ENCODE peak calls at places on chromosome 2, in ten cellular contexts. G, X, H, R, J, W, V, D, B and M are unnamed samples.
A peak's percentile ranks its signal among the peaks of the same experiment; 100 is the strongest.

GRCh38 chr2:233353101-233353768 is 1.1 kb upstream of the DGKD start:
- DNase-seq in D (no peak), X (no peak), V (no peak), H (no peak), J (no peak), W (no peak), B (no peak), R (no peak), G (no peak), M (no peak)

GRCh38 chr2:173667415-173667814 is 297.8 kb downstream of the SP3 start:
- DNase-seq in J (no peak), H (no peak), V (no peak), B (no peak), G (no peak), X (no peak), D (no peak), R (no peak), W (no peak), M (no peak)

GRCh38 chr2:36800381-36800780 is 103.9 kb downstream of the VIT start:
- DNase-seq in X (no peak), B (no peak), R (no peak), H (no peak), J (no peak), G (no peak), D (peak; percentile 44), W (no peak), V (no peak), M (no peak)

GRCh38 chr2:108263425-108263824 is 23.7 kb downstream of the SULT1C3 start:
- DNase-seq in V (no peak), G (no peak), X (no peak), W (no peak), H (no peak), B (no peak), J (no peak), R (no peak), D (no peak), M (no peak)

GRCh38 chr2:60337142-60337497 is 216.3 kb downstream of the BCL11A start:
- DNase-seq in H (no peak), V (no peak), R (no peak), X (peak; percentile 74), D (no peak), B (no peak), J (no peak), G (no peak), W (no peak), M (no peak)

GRCh38 chr2:240648650-240649275 is 23.5 kb downstream of the GPR35 start:
- DNase-seq in W (no peak), B (no peak), X (no peak), G (peak; percentile 52), J (no peak), V (no peak), R (peak; percentile 64), H (no peak), D (no peak), M (no peak)

GRCh38 chr2:9152975-9153402 is 53.6 kb upstream of the ASAP2 start:
- DNase-seq in G (peak; percentile 58), B (peak; percentile 88), J (no peak), D (no peak), W (no peak), R (no peak), X (no peak), H (no peak), V (no peak), M (no peak)

GRCh38 chr2:239139101-239139500 is 261.7 kb downstream of the HDAC4 start:
- DNase-seq in H (no peak), X (no peak), J (no peak), W (no peak), R (no peak), G (no peak), D (no peak), V (no peak), B (no peak), M (no peak)

GRCh38 chr2:85862426-85862825 is 26.4 kb downstream of the ST3GAL5 start:
- DNase-seq in R (no peak), J (no peak), D (peak; percentile 78), V (no peak), X (no peak), G (no peak), B (peak; percentile 44), H (no peak), W (no peak), M (no peak)

GRCh38 chr2:48496867-48497266 is 33.1 kb upstream of the STON1 start:
- DNase-seq in R (no peak), X (no peak), V (no peak), D (no peak), W (no peak), J (no peak), G (no peak), B (no peak), H (no peak), M (no peak)

GRCh38 chr2:44840186-44840850 is 101.2 kb upstream of the SIX3 start:
- DNase-seq in B (no peak), W (no peak), X (no peak), R (peak; percentile 28), V (no peak), G (no peak), J (no peak), D (no peak), H (no peak), M (no peak)

GRCh38 chr2:126660068-126660467 is 4.1 kb downstream of the GYPC start:
- DNase-seq in W (no peak), R (no peak), D (no peak), V (no peak), B (no peak), X (no peak), J (no peak), G (no peak), H (no peak), M (no peak)
- H3K27ac ChIP-seq in W (no peak overlapping the region), R (peak overlapping the region; percentile 65), D (peak overlapping the region; percentile 87), V (peak overlapping the region; percentile 87), B (no peak overlapping the region), X (no peak overlapping the region), J (peak overlapping the region; percentile 99), G (no peak overlapping the region), H (no peak overlapping the region), M (no peak overlapping the region)

GRCh38 chr2:7077660-7078278 is 160.6 kb downstream of the RNF144A start:
- DNase-seq in W (no peak), V (no peak), B (no peak), J (peak; percentile 35), X (no peak), D (no peak), H (no peak), R (no peak), G (no peak), M (no peak)
- H3K27ac ChIP-seq in W (no peak overlapping the region), V (no peak overlapping the region), B (no peak overlapping the region), J (peak overlapping the region; percentile 30), X (no peak overlapping the region), D (no peak overlapping the region), H (no peak overlapping the region), R (no peak overlapping the region), G (no peak overlapping the region), M (no peak overlapping the region)

GRCh38 chr2:100274076-100274475 is 48.2 kb downstream of the LONRF2 start:
- DNase-seq in J (no peak), G (no peak), H (no peak), X (peak; percentile 37), V (no peak), W (no peak), R (no peak), B (no peak), D (no peak), M (no peak)
- H3K27ac ChIP-seq in J (no peak overlapping the region), G (no peak overlapping the region), H (no peak overlapping the region), X (no peak overlapping the region), V (no peak overlapping the region), W (no peak overlapping the region), R (peak overlapping the region; percentile 22), B (no peak overlapping the region), D (no peak overlapping the region), M (no peak overlapping the region)

DNA sequence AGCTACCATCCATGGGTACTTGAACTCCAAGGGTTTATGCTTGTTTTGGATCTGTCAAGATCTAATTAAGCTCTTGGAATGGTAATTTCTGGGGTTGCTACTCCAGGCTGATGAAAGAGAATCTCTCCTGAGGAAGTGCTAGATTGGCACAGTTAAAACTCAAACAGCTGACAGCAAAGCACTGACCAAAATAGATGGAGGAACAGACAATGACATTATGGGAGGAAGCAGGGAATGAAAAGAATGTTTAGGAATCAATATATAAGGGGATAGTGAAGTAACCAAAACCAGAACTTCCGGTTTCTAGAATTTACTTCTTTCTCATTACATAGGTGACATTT is 6.3 kb downstream of the THUMPD2 start:
- DNase-seq in H (no peak), R (no peak), W (no peak), J (no peak), B (no peak), V (no peak), D (no peak), X (no peak), G (no peak), M (no peak)
- H3K27ac ChIP-seq in H (no peak overlapping the region), R (no peak overlapping the region), W (no peak overlapping the region), J (no peak overlapping the region), B (peak overlapping the region; percentile 13), V (no peak overlapping the region), D (no peak overlapping the region), X (peak overlapping the region; percentile 43), G (no peak overlapping the region), M (peak overlapping the region; percentile 94)

GRCh38 chr2:10246370-10246769 is 56.3 kb upstream of the HPCAL1 start:
- DNase-seq in B (no peak), D (no peak), R (no peak), W (no peak), V (no peak), H (no peak), G (peak; percentile 27), X (no peak), J (no peak), M (no peak)
- H3K27ac ChIP-seq in B (no peak overlapping the region), D (no peak overlapping the region), R (no peak overlapping the region), W (no peak overlapping the region), V (no peak overlapping the region), H (no peak overlapping the region), G (no peak overlapping the region), X (no peak overlapping the region), J (no peak overlapping the region), M (no peak overlapping the region)

GRCh38 chr2:209425082-209426071 is 1.5 kb downstream of the MAP2 start:
- DNase-seq in V (no peak), X (peak; percentile 27), J (peak; percentile 15), H (no peak), B (peak; percentile 34), R (no peak), G (no peak), W (peak; percentile 20), D (no peak), M (peak; percentile 41)
- H3K27ac ChIP-seq in V (no peak overlapping the region), X (no peak overlapping the region), J (no peak overlapping the region), H (no peak overlapping the region), B (no peak overlapping the region), R (peak overlapping the region; percentile 18), G (no peak overlapping the region), W (peak overlapping the region; percentile 51), D (no peak overlapping the region), M (peak overlapping the region; percentile 82)

DNA sequence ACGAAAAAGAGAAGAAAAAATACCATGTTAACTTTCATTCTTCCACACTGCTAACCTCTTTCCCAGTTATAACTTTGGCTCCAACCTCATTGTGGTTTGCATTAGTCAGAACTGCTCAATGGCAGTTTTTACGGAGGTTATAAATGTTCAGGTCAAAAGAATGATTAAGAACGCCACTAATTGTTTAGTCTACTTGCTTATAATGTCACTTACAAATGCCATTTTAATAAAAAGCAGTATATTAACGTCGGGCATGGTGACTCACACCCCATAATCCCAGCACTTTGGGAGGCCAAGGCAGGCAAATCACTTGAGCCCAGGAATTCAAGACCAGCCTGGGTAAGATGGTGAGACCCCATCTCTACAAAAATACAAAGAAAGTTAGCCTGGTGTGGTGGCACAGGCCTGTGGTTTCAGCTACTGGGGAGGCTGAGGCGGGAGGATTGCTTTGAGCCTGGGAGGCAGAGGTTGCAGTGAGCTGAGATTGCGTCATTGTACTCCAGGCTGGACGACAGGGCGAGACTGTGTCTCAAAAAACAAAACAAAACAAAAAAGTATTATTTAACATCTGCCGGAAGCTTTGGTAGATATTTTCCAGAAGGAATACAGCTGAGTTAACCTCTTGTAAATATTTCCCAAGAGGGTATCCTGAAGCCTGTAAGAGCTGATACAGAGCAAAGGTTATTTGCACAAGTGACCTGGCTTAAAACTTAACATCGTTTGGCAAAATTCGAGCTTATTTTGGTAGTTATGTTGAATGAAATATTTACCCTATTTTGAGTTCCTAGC is 5.1 kb downstream of the AGPS start:
- DNase-seq in B (peak; percentile 23), W (no peak), X (no peak), H (peak; percentile 42), J (peak; percentile 16), G (peak; percentile 72), R (no peak), D (no peak), V (no peak), M (peak; percentile 37)
- H3K27ac ChIP-seq in B (peak overlapping the region; percentile 14), W (peak overlapping the region; percentile 72), X (no peak overlapping the region), H (peak overlapping the region; percentile 34), J (peak overlapping the region; percentile 65), G (peak overlapping the region; percentile 45), R (peak overlapping the region; percentile 38), D (no peak overlapping the region), V (no peak overlapping the region), M (peak overlapping the region; percentile 75)